ENCODE peak calls at places on chromosomes 3 and 15, in ten cellular contexts. One of them, this sample, is unnamed.

GRCh38 chr15:93028111-93028631 is 60.8 kb downstream of the RGMA start:
- DNase-seq in RPMI8226: no peak
- DNase-seq in OCI-LY7: no peak
- DNase-seq in EH: no peak
- DNase-seq in CD4-positive, alpha-beta T cell: no peak
- DNase-seq in hypothalamus: no peak
- DNase-seq in WTC11: no peak
- DNase-seq in non-pigmented ciliary epithelial cell: no peak
- DNase-seq in mammary epithelial cell: no peak
- DNase-seq in NCI-H187 treated with DMSO at 0.1 percent for 48 hours: no peak
- DNase-seq in this sample: no peak

GRCh38 chr15:68271854-68272471 is 5.6 kb upstream of the FEM1B start:
- DNase-seq in CD4-positive, alpha-beta T cell: no peak
- DNase-seq in WTC11: no peak
- DNase-seq in OCI-LY7: no peak
- DNase-seq in EH: peak
- DNase-seq in RPMI8226: no peak
- DNase-seq in hypothalamus: no peak
- DNase-seq in NCI-H187 treated with DMSO at 0.1 percent for 48 hours: no peak
- DNase-seq in non-pigmented ciliary epithelial cell: no peak
- DNase-seq in mammary epithelial cell: peak
- DNase-seq in this sample: peak

GRCh38 chr15:68383161-68384074 is 48.5 kb downstream of the ITGA11 start:
- DNase-seq in CD4-positive, alpha-beta T cell: no peak
- DNase-seq in EH: peak
- DNase-seq in RPMI8226: peak
- DNase-seq in non-pigmented ciliary epithelial cell: no peak
- DNase-seq in hypothalamus: no peak
- DNase-seq in mammary epithelial cell: peak
- DNase-seq in OCI-LY7: peak
- DNase-seq in NCI-H187 treated with DMSO at 0.1 percent for 48 hours: no peak
- DNase-seq in WTC11: peak
- DNase-seq in this sample: peak

GRCh38 chr15:77807115-77807514 is 174.4 kb upstream of the LINGO1 start:
- DNase-seq in non-pigmented ciliary epithelial cell: no peak
- DNase-seq in EH: no peak
- DNase-seq in NCI-H187 treated with DMSO at 0.1 percent for 48 hours: no peak
- DNase-seq in mammary epithelial cell: no peak
- DNase-seq in hypothalamus: no peak
- DNase-seq in WTC11: no peak
- DNase-seq in CD4-positive, alpha-beta T cell: no peak
- DNase-seq in OCI-LY7: no peak
- DNase-seq in RPMI8226: no peak
- DNase-seq in this sample: no peak

GRCh38 chr15:90826886-90827435 is 41.4 kb upstream of the FURIN start:
- DNase-seq in OCI-LY7: no peak
- DNase-seq in CD4-positive, alpha-beta T cell: no peak
- DNase-seq in non-pigmented ciliary epithelial cell: no peak
- DNase-seq in mammary epithelial cell: no peak
- DNase-seq in hypothalamus: no peak
- DNase-seq in EH: no peak
- DNase-seq in RPMI8226: no peak
- DNase-seq in NCI-H187 treated with DMSO at 0.1 percent for 48 hours: no peak
- DNase-seq in WTC11: no peak
- DNase-seq in this sample: no peak

GRCh38 chr3:15500107-15500724 is 21.3 kb downstream of the COLQ start:
- DNase-seq in non-pigmented ciliary epithelial cell: no peak
- DNase-seq in RPMI8226: no peak
- DNase-seq in hypothalamus: no peak
- DNase-seq in EH: no peak
- DNase-seq in CD4-positive, alpha-beta T cell: no peak
- DNase-seq in WTC11: no peak
- DNase-seq in NCI-H187 treated with DMSO at 0.1 percent for 48 hours: no peak
- DNase-seq in OCI-LY7: no peak
- DNase-seq in mammary epithelial cell: no peak
- DNase-seq in this sample: no peak

GRCh38 chr3:22263042-22263441 is 512.0 kb upstream of the ZNF385D start:
- DNase-seq in EH: peak
- DNase-seq in mammary epithelial cell: peak
- DNase-seq in NCI-H187 treated with DMSO at 0.1 percent for 48 hours: no peak
- DNase-seq in CD4-positive, alpha-beta T cell: no peak
- DNase-seq in hypothalamus: no peak
- DNase-seq in WTC11: no peak
- DNase-seq in non-pigmented ciliary epithelial cell: peak
- DNase-seq in OCI-LY7: no peak
- DNase-seq in RPMI8226: no peak
- DNase-seq in this sample: no peak

GRCh38 chr15:64443747-64444621 is 16.4 kb upstream of the ZNF609 start:
- DNase-seq in mammary epithelial cell: peak
- DNase-seq in EH: peak
- DNase-seq in OCI-LY7: no peak
- DNase-seq in WTC11: no peak
- DNase-seq in CD4-positive, alpha-beta T cell: no peak
- DNase-seq in hypothalamus: no peak
- DNase-seq in non-pigmented ciliary epithelial cell: peak
- DNase-seq in NCI-H187 treated with DMSO at 0.1 percent for 48 hours: no peak
- DNase-seq in RPMI8226: peak
- DNase-seq in this sample: no peak

GRCh38 chr3:187044206-187044605 is 95.1 kb downstream of the RPL39L start:
- DNase-seq in NCI-H187 treated with DMSO at 0.1 percent for 48 hours: no peak
- DNase-seq in OCI-LY7: peak
- DNase-seq in CD4-positive, alpha-beta T cell: no peak
- DNase-seq in EH: no peak
- DNase-seq in WTC11: no peak
- DNase-seq in hypothalamus: no peak
- DNase-seq in mammary epithelial cell: no peak
- DNase-seq in RPMI8226: peak
- DNase-seq in non-pigmented ciliary epithelial cell: no peak
- DNase-seq in this sample: no peak

GRCh38 chr15:58873267-58873666 is 60.2 kb downstream of the SLTM start:
- DNase-seq in WTC11: no peak
- DNase-seq in CD4-positive, alpha-beta T cell: no peak
- DNase-seq in RPMI8226: no peak
- DNase-seq in hypothalamus: no peak
- DNase-seq in OCI-LY7: no peak
- DNase-seq in NCI-H187 treated with DMSO at 0.1 percent for 48 hours: no peak
- DNase-seq in non-pigmented ciliary epithelial cell: no peak
- DNase-seq in mammary epithelial cell: peak
- DNase-seq in EH: peak
- DNase-seq in this sample: no peak

GRCh38 chr3:49133226-49133951 is 539 bp upstream of the LAMB2 start:
- DNase-seq in NCI-H187 treated with DMSO at 0.1 percent for 48 hours: no peak
- DNase-seq in CD4-positive, alpha-beta T cell: no peak
- DNase-seq in EH: peak
- DNase-seq in OCI-LY7: no peak
- DNase-seq in non-pigmented ciliary epithelial cell: peak
- DNase-seq in WTC11: peak
- DNase-seq in hypothalamus: peak
- DNase-seq in RPMI8226: no peak
- DNase-seq in mammary epithelial cell: peak
- DNase-seq in this sample: peak

GRCh38 chr15:52181938-52182780 is 9.0 kb downstream of the GNB5 start:
- DNase-seq in EH: no peak
- DNase-seq in NCI-H187 treated with DMSO at 0.1 percent for 48 hours: no peak
- DNase-seq in hypothalamus: no peak
- DNase-seq in CD4-positive, alpha-beta T cell: no peak
- DNase-seq in RPMI8226: no peak
- DNase-seq in non-pigmented ciliary epithelial cell: no peak
- DNase-seq in WTC11: no peak
- DNase-seq in mammary epithelial cell: no peak
- DNase-seq in OCI-LY7: peak
- DNase-seq in this sample: no peak

GRCh38 chr15:99120050-99120777 is 15.3 kb downstream of the SYNM start:
- DNase-seq in hypothalamus: no peak
- DNase-seq in OCI-LY7: no peak
- DNase-seq in RPMI8226: no peak
- DNase-seq in EH: no peak
- DNase-seq in NCI-H187 treated with DMSO at 0.1 percent for 48 hours: no peak
- DNase-seq in CD4-positive, alpha-beta T cell: no peak
- DNase-seq in mammary epithelial cell: no peak
- DNase-seq in non-pigmented ciliary epithelial cell: no peak
- DNase-seq in WTC11: no peak
- DNase-seq in this sample: no peak

GRCh38 chr3:122974764-122975162 is 52.8 kb downstream of the SEMA5B start:
- DNase-seq in non-pigmented ciliary epithelial cell: no peak
- DNase-seq in CD4-positive, alpha-beta T cell: no peak
- DNase-seq in EH: peak
- DNase-seq in mammary epithelial cell: peak
- DNase-seq in WTC11: no peak
- DNase-seq in OCI-LY7: no peak
- DNase-seq in NCI-H187 treated with DMSO at 0.1 percent for 48 hours: no peak
- DNase-seq in RPMI8226: no peak
- DNase-seq in hypothalamus: no peak
- DNase-seq in this sample: no peak

GRCh38 chr3:50267280-50267913 is 1.6 kb upstream of the SEMA3B start:
- DNase-seq in non-pigmented ciliary epithelial cell: no peak
- DNase-seq in WTC11: peak
- DNase-seq in CD4-positive, alpha-beta T cell: no peak
- DNase-seq in EH: peak
- DNase-seq in mammary epithelial cell: no peak
- DNase-seq in OCI-LY7: no peak
- DNase-seq in RPMI8226: no peak
- DNase-seq in NCI-H187 treated with DMSO at 0.1 percent for 48 hours: no peak
- DNase-seq in hypothalamus: peak
- DNase-seq in this sample: no peak

GRCh38 chr3:107240183-107241091 is 136.8 kb upstream of the CCDC54 start:
- DNase-seq in non-pigmented ciliary epithelial cell: no peak
- DNase-seq in mammary epithelial cell: peak
- DNase-seq in WTC11: peak
- DNase-seq in RPMI8226: peak
- DNase-seq in NCI-H187 treated with DMSO at 0.1 percent for 48 hours: no peak
- DNase-seq in OCI-LY7: peak
- DNase-seq in hypothalamus: peak
- DNase-seq in EH: peak
- DNase-seq in CD4-positive, alpha-beta T cell: peak
- DNase-seq in this sample: peak

GRCh38 chr3:51605938-51606337 is 65.1 kb upstream of the TEX264 start:
- DNase-seq in RPMI8226: no peak
- DNase-seq in NCI-H187 treated with DMSO at 0.1 percent for 48 hours: no peak
- DNase-seq in EH: no peak
- DNase-seq in CD4-positive, alpha-beta T cell: no peak
- DNase-seq in mammary epithelial cell: no peak
- DNase-seq in non-pigmented ciliary epithelial cell: no peak
- DNase-seq in WTC11: no peak
- DNase-seq in OCI-LY7: no peak
- DNase-seq in hypothalamus: no peak
- DNase-seq in this sample: no peak

GRCh38 chr3:60660026-60660425 is 591.2 kb downstream of the FHIT start:
- DNase-seq in OCI-LY7: no peak
- DNase-seq in RPMI8226: no peak
- DNase-seq in CD4-positive, alpha-beta T cell: no peak
- DNase-seq in NCI-H187 treated with DMSO at 0.1 percent for 48 hours: no peak
- DNase-seq in WTC11: no peak
- DNase-seq in mammary epithelial cell: no peak
- DNase-seq in non-pigmented ciliary epithelial cell: no peak
- DNase-seq in EH: no peak
- DNase-seq in hypothalamus: no peak
- DNase-seq in this sample: no peak

GRCh38 chr3:53796161-53796560 is 50.1 kb downstream of the CHDH start:
- DNase-seq in OCI-LY7: no peak
- DNase-seq in WTC11: no peak
- DNase-seq in RPMI8226: no peak
- DNase-seq in NCI-H187 treated with DMSO at 0.1 percent for 48 hours: peak
- DNase-seq in EH: no peak
- DNase-seq in CD4-positive, alpha-beta T cell: no peak
- DNase-seq in hypothalamus: no peak
- DNase-seq in non-pigmented ciliary epithelial cell: no peak
- DNase-seq in mammary epithelial cell: no peak
- DNase-seq in this sample: no peak

GRCh38 chr15:95097366-95097765 is 866.0 kb downstream of the MCTP2 start:
- DNase-seq in CD4-positive, alpha-beta T cell: no peak
- DNase-seq in WTC11: no peak
- DNase-seq in mammary epithelial cell: no peak
- DNase-seq in NCI-H187 treated with DMSO at 0.1 percent for 48 hours: no peak
- DNase-seq in hypothalamus: no peak
- DNase-seq in OCI-LY7: no peak
- DNase-seq in non-pigmented ciliary epithelial cell: no peak
- DNase-seq in EH: no peak
- DNase-seq in RPMI8226: no peak
- DNase-seq in this sample: no peak

GRCh38 chr15:101496198-101496986 is 6.9 kb upstream of the PCSK6 start:
- DNase-seq in hypothalamus: no peak
- DNase-seq in mammary epithelial cell: no peak
- DNase-seq in RPMI8226: no peak
- DNase-seq in CD4-positive, alpha-beta T cell: no peak
- DNase-seq in NCI-H187 treated with DMSO at 0.1 percent for 48 hours: no peak
- DNase-seq in non-pigmented ciliary epithelial cell: no peak
- DNase-seq in WTC11: no peak
- DNase-seq in OCI-LY7: no peak
- DNase-seq in EH: no peak
- DNase-seq in this sample: no peak

GRCh38 chr3:177284383-177284881 is 87.2 kb upstream of the TBL1XR1 start:
- DNase-seq in CD4-positive, alpha-beta T cell: peak
- DNase-seq in RPMI8226: no peak
- DNase-seq in hypothalamus: peak
- DNase-seq in mammary epithelial cell: no peak
- DNase-seq in OCI-LY7: no peak
- DNase-seq in non-pigmented ciliary epithelial cell: no peak
- DNase-seq in EH: peak
- DNase-seq in NCI-H187 treated with DMSO at 0.1 percent for 48 hours: peak
- DNase-seq in WTC11: peak
- DNase-seq in this sample: peak

GRCh38 chr3:156256256-156256655 is 135.9 kb downstream of the KCNAB1 start:
- DNase-seq in hypothalamus: no peak
- DNase-seq in EH: peak
- DNase-seq in OCI-LY7: no peak
- DNase-seq in non-pigmented ciliary epithelial cell: no peak
- DNase-seq in RPMI8226: no peak
- DNase-seq in WTC11: no peak
- DNase-seq in mammary epithelial cell: no peak
- DNase-seq in CD4-positive, alpha-beta T cell: no peak
- DNase-seq in NCI-H187 treated with DMSO at 0.1 percent for 48 hours: no peak
- DNase-seq in this sample: no peak

This sample was measured in H9.